ENCODE peak calls at places on chromosomes 12 and 14, in five cellular contexts. B is naive thymus-derived CD4-positive, alpha-beta T cell; X is hepatic stellate cell; Y is activated T-helper 1 cell treated with Interleukin-2 at 50 U/mL for 16 hours; F is T47D. T is an unnamed sample.

GRCh38 chr12:78494911-78495310 is 369.7 kb upstream of the SYT1 start:
- DNase-seq in B (no peak), F (no peak), X (peak), Y (no peak), T (peak)

GRCh38 chr12:62649412-62650116 is 182.9 kb downstream of the MON2 start:
- DNase-seq in F (no peak), X (no peak), Y (no peak), B (no peak), T (no peak)

GRCh38 chr12:41436076-41436475 is 248.0 kb downstream of the PDZRN4 start:
- DNase-seq in F (no peak), Y (no peak), X (no peak), B (no peak), T (no peak)

GRCh38 chr14:50321009-50321660 is 9.0 kb downstream of the DMAC2L start:
- DNase-seq in F (peak), Y (peak), X (peak), B (peak), T (peak)

GRCh38 chr12:29516431-29516875 is 19.0 kb upstream of the OVCH1 start:
- DNase-seq in B (no peak), X (peak), F (no peak), Y (no peak), T (peak)

GRCh38 chr12:124916370-124917134 is 2.1 kb upstream of the UBC start:
- DNase-seq in F (peak), X (peak), Y (no peak), B (no peak), T (peak)

GRCh38 chr14:64727551-64728071 is 23.4 kb downstream of the PLEKHG3 start:
- DNase-seq in F (no peak), B (no peak), Y (no peak), X (no peak), T (no peak)

GRCh38 chr14:88468396-88468795 is 82.9 kb downstream of the SPATA7 start:
- DNase-seq in X (peak), F (no peak), Y (no peak), B (no peak), T (peak)

GRCh38 chr14:104346608-104347007 is 208.2 kb downstream of the KIF26A start:
- DNase-seq in Y (no peak), B (no peak), F (no peak), X (no peak), T (no peak)

GRCh38 chr14:38526841-38527501 is 271.1 kb upstream of the CLEC14A start:
- DNase-seq in X (no peak), B (no peak), Y (no peak), F (no peak), T (no peak)

GRCh38 chr14:87756661-87757060 is 236.3 kb downstream of the GALC start:
- DNase-seq in Y (no peak), F (no peak), X (no peak), B (no peak), T (no peak)

GRCh38 chr14:61549425-61549824 is 145.9 kb upstream of the HIF1A start:
- DNase-seq in Y (no peak), X (no peak), F (no peak), B (no peak), T (peak)

GRCh38 chr12:118357327-118358007 is 15.2 kb downstream of the TAOK3 start:
- DNase-seq in X (peak), Y (no peak), F (peak), B (peak), T (peak)

GRCh38 chr12:115638753-115639666 is 638.5 kb downstream of the MED13L start:
- DNase-seq in Y (no peak), X (no peak), B (no peak), F (no peak), T (no peak)

GRCh38 chr12:111056618-111057521 is 136.5 kb upstream of the MYL2 start:
- DNase-seq in Y (peak), X (no peak), F (no peak), B (peak), T (no peak)

GRCh38 chr14:54796961-54797360 is 105.7 kb downstream of the GCH1 start:
- DNase-seq in Y (no peak), B (no peak), X (peak), F (no peak), T (peak)

GRCh38 chr14:93285048-93285447 is 47.8 kb downstream of the BTBD7 start:
- DNase-seq in X (no peak), B (no peak), F (no peak), Y (no peak), T (peak)

GRCh38 chr14:103436533-103436932 is 51.3 kb downstream of the MARK3 start:
- DNase-seq in Y (no peak), B (no peak), F (no peak), X (no peak), T (no peak)

GRCh38 chr12:795305-795704 is 42.9 kb downstream of the WNK1 start:
- DNase-seq in F (no peak), Y (no peak), B (peak), X (no peak), T (no peak)

GRCh38 chr12:7787574-7788315 is 1.5 kb upstream of the NANOG start:
- DNase-seq in Y (no peak), B (no peak), F (no peak), X (no peak), T (no peak)

GRCh38 chr14:79136437-79137430 is 966.6 kb downstream of the NRXN3 start:
- DNase-seq in Y (no peak), X (no peak), F (no peak), B (no peak), T (no peak)

GRCh38 chr14:101499080-101499479 is 62.2 kb upstream of the DIO3 start:
- DNase-seq in X (no peak), F (no peak), Y (no peak), B (no peak), T (no peak)

GRCh38 chr12:93667672-93668071 is 9.5 kb upstream of the CRADD start:
- DNase-seq in X (no peak), Y (no peak), B (no peak), F (no peak), T (peak)

GRCh38 chr14:53151523-53151866 is 1.6 kb downstream of the DDHD1 start:
- DNase-seq in X (no peak), F (no peak), B (no peak), Y (no peak), T (no peak)

GRCh38 chr12:117470804-117471203 is 109.4 kb upstream of the NOS1 start:
- DNase-seq in B (no peak), X (no peak), F (no peak), Y (no peak), T (no peak)

GRCh38 chr12:66176105-66176504 is 6.3 kb upstream of the TMBIM4 start:
- DNase-seq in Y (no peak), B (no peak), F (no peak), X (no peak), T (peak)

GRCh38 chr14:39547845-39548244 is 115.6 kb upstream of the FBXO33 start:
- DNase-seq in Y (no peak), X (no peak), B (no peak), F (no peak), T (no peak)

GRCh38 chr14:81313775-81314429 is 86.2 kb downstream of the STON2 start:
- DNase-seq in Y (no peak), F (no peak), X (no peak), B (no peak), T (peak)